ENCODE peak calls at places on chromosomes 11 and 22, in nine cellular contexts. N is body of pancreas, U is ovary, W is tibial nerve, K is upper lobe of left lung, V is transverse colon, S is adrenal gland, B is heart left ventricle, M is suprapubic skin. G is an unnamed sample. For H3K36me3, the result is how much of the 10 kb centered on the place peaks cover.

GRCh38 chr11:6813651-6814050 is 14.2 kb upstream of the OR6A2 start:
- DNase-seq in N (no peak), U (no peak), W (no peak), K (no peak), V (no peak), S (no peak), B (no peak), M (no peak), G (no peak)

GRCh38 chr22:50236731-50237409 is 8.0 kb downstream of the TUBGCP6 start:
- DNase-seq in N (no peak), U (no peak), W (no peak), K (no peak), V (no peak), S (no peak), B (no peak), M (no peak), G (no peak)

GRCh38 chr22:46798366-46799057 is 36.1 kb downstream of the TBC1D22A start:
- DNase-seq in N (peak), U (peak), W (peak), K (peak), V (peak), S (peak), B (peak), M (no peak), G (peak)

GRCh38 chr22:24517446-24517845 is 22.3 kb downstream of the UPB1 start:
- DNase-seq in N (no peak), U (no peak), W (no peak), K (no peak), V (no peak), S (no peak), B (no peak), M (no peak), G (no peak)

GRCh38 chr11:134032501-134033091 is 36.3 kb upstream of the JAM3 start:
- DNase-seq in N (peak), U (no peak), W (no peak), K (no peak), V (no peak), S (no peak), B (peak), M (no peak), G (no peak)

GRCh38 chr11:113077379-113077778 is 116.2 kb downstream of the NCAM1 start:
- DNase-seq in N (no peak), U (no peak), W (no peak), K (no peak), V (no peak), S (no peak), B (no peak), M (no peak), G (no peak)

GRCh38 chr11:63873381-63873780 is 34.5 kb downstream of the MARK2 start:
- DNase-seq in N (no peak), U (no peak), W (no peak), K (no peak), V (no peak), S (no peak), B (no peak), M (no peak), G (no peak)

GRCh38 chr11:118264568-118265470 is 722 bp upstream of the MPZL2 start:
- DNase-seq in N (no peak), U (no peak), W (no peak), K (no peak), V (no peak), S (no peak), B (no peak), M (no peak), G (no peak)

GRCh38 chr11:26993965-26994446 is at the start of gene FIBIN:
- DNase-seq in N (peak), U (peak), W (peak), K (no peak), V (peak), S (no peak), B (peak), M (peak), G (peak)

GRCh38 chr11:134682577-134682976 is 270.5 kb upstream of the B3GAT1 start:
- DNase-seq in N (no peak), U (no peak), W (no peak), K (no peak), V (no peak), S (no peak), B (no peak), M (peak), G (no peak)

GRCh38 chr22:41237707-41238569 is 2.8 kb downstream of the CHADL start:
- DNase-seq in N (peak), U (peak), W (peak), K (peak), V (peak), S (peak), B (peak), M (peak), G (peak)

GRCh38 chr22:17257091-17257490 is 37.9 kb upstream of the ADA2 start:
- DNase-seq in N (no peak), U (no peak), W (no peak), K (no peak), V (no peak), S (no peak), B (no peak), M (no peak), G (no peak)

GRCh38 chr11:47234669-47235075 is 13.9 kb downstream of the ACP2 start:
- DNase-seq in N (peak), U (peak), W (no peak), K (peak), V (peak), S (peak), B (peak), M (no peak), G (no peak)

GRCh38 chr11:67352546-67353316 is 615 bp downstream of the POLD4 start:
- DNase-seq in N (no peak), U (peak), W (no peak), K (peak), V (peak), S (no peak), B (peak), M (no peak), G (peak)

GRCh38 chr11:80173487-80174136 is 732.8 kb upstream of the TENM4 start:
- DNase-seq in N (no peak), U (no peak), W (no peak), K (no peak), V (no peak), S (no peak), B (no peak), M (no peak), G (no peak)

GRCh38 chr11:10898763-10899541 is 41.1 kb upstream of the ZBED5 start:
- DNase-seq in N (no peak), U (no peak), W (no peak), K (no peak), V (no peak), S (no peak), B (no peak), M (no peak), G (no peak)

DNA sequence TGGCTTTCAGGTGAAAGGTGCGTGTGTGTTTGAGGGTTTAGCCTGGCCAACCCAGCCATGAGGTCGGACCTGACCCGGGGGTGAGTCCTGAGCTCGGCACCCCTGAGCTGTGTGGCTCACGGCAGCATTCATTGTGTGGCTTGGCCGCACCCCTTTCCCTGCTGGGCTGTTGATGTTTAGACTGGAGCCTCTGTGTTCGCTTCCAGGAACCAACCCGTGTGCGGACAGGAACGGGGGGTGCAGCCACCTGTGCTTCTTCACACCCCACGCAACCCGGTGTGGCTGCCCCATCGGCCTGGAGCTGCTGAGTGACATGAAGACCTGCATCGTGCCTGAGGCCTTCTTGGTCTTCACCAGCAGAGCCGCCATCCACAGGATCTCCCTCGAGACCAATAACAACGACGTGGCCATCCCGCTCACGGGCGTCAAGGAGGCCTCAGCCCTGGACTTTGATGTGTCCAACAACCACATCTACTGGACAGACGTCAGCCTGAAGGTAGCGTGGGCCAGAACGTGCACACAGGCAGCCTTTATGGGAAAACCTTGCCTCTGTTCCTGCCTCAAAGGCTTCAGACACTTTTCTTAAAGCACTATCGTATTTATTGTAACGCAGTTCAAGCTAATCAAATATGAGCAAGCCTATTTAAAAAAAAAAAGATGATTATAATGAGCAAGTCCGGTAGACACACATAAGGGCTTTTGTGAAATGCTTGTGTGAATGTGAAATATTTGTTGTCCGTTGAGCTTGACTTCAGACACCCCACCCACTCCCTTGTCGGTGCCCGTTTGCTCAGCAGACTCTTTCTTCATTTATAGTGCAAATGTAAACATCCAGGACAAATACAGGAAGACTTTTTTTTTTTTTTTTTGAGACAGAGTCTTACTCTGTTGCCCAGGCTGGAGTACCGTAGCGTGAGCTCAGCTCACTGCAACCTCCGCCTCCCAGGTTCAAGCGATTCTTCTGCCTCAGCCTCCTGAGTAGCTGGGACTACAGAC is 53.9 kb upstream of the PPP6R3 start:
- DNase-seq in N (no peak), U (no peak), W (no peak), K (peak), V (peak), S (no peak), B (no peak), M (no peak), G (no peak)
- H3K27ac ChIP-seq in N (no peak), U (no peak), W (no peak), K (peak), V (peak), S (no peak), B (no peak), M (no peak), G (no peak)

GRCh38 chr11:103636232-103636631 is 400.2 kb upstream of the DDI1 start:
- DNase-seq in N (no peak), U (no peak), W (no peak), K (no peak), V (no peak), S (no peak), B (no peak), M (no peak), G (no peak)
- TF ChIP-seq POLR2A in N (no peak), U (no peak), W (no peak), K (no peak), V (no peak), S (no peak), B (no peak), M (no peak), G (no peak)

DNA sequence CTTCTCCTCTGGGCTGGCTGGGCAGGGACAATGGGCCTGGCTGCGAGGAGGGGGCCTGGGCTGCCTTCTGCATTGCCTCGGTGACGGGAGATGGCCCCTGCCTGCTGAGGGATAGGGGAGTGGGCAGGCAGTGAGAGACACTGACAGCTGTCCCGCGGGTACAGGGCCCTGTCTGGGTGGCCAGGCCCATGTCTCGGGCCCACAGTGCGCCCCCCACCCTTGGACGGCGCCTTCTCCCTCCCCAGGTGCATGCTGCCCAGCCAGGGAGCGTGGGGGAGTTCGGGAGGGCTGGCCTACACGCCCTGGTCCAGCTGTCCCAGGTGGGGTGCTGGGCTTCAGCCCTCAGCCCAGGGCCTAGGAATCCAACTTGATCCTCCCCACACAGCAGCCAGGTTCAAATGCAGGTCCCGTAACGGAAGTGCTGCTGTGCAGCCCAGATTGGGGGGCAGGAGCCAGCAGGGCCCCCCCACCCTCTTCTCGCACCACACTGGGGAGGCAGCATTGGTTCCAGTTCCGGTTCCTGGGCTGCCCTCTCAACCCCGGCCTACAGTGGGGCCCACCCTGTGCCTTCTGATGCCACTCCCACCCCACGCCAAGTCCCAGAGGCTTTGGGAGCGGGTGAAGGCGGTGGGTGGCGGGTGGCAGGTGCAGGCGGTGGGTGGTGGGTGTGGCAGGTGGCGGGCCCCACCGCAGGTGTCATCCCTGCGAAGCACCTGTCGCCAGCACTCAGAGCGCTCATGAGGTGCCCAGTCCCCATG is 7.3 kb upstream of the TSSC4 start:
- DNase-seq in N (no peak), U (no peak), W (no peak), K (no peak), V (no peak), S (no peak), B (no peak), M (no peak), G (peak)
- H3K36me3 ChIP-seq in N (under half), U (under half), W (under half), K (under half), V (under half), S (under half), B (half or more), M (half or more), G (under half)

GRCh38 chr11:128247235-128247594 is 340.1 kb downstream of the ETS1 start:
- DNase-seq in N (no peak), U (no peak), W (peak), K (no peak), V (no peak), S (no peak), B (no peak), M (no peak), G (no peak)
- H3K27ac ChIP-seq in N (no peak), U (no peak), W (no peak), K (no peak), V (no peak), S (no peak), B (no peak), M (peak), G (no peak)